ENCODE peak calls at places on chromosomes 1 and 21, in nine cellular contexts. D, P, K, T, V, J, L, Q and R are unnamed samples.

GRCh38 chr1:233394860-233395717 is 67.6 kb downstream of the MAP3K21 start:
- DNase-seq in D (peak), P (peak), K (peak), T (peak), V (no peak), J (no peak), L (peak), Q (peak), R (peak)

GRCh38 chr1:39394598-39394997 is 96.8 kb upstream of the BMP8A start:
- DNase-seq in D (peak), P (no peak), K (no peak), T (no peak), V (no peak), J (no peak), L (peak), Q (no peak), R (no peak)

GRCh38 chr1:209802780-209803152 is 3.2 kb downstream of the IRF6 start:
- DNase-seq in D (no peak), P (no peak), K (no peak), T (no peak), V (no peak), J (no peak), L (no peak), Q (no peak), R (no peak)

GRCh38 chr1:158101944-158102343 is 78.8 kb upstream of the CD1D start:
- DNase-seq in D (no peak), P (no peak), K (peak), T (peak), V (no peak), J (no peak), L (no peak), Q (no peak), R (no peak)

GRCh38 chr1:241518447-241519307 is 878 bp downstream of the FH start:
- DNase-seq in D (peak), P (no peak), K (peak), T (peak), V (peak), J (no peak), L (peak), Q (no peak), R (no peak)

GRCh38 chr1:186578325-186579016 is 101.8 kb downstream of the PTGS2 start:
- DNase-seq in D (no peak), P (no peak), K (no peak), T (no peak), V (no peak), J (no peak), L (no peak), Q (no peak), R (no peak)

GRCh38 chr21:34935452-34935851 is 113.7 kb downstream of the RUNX1 start:
- DNase-seq in D (no peak), P (no peak), K (no peak), T (peak), V (no peak), J (no peak), L (no peak), Q (no peak), R (no peak)

GRCh38 chr21:42121792-42122191 is 50.7 kb downstream of the UMODL1 start:
- DNase-seq in D (peak), P (no peak), K (peak), T (no peak), V (no peak), J (no peak), L (no peak), Q (no peak), R (no peak)

GRCh38 chr1:3611170-3612019 is at the start of gene MEGF6:
- DNase-seq in D (peak), P (no peak), K (peak), T (peak), V (peak), J (peak), L (peak), Q (peak), R (peak)

GRCh38 chr1:30461640-30462039 is 261.7 kb downstream of the MATN1 start:
- DNase-seq in D (no peak), P (no peak), K (no peak), T (no peak), V (no peak), J (no peak), L (no peak), Q (no peak), R (no peak)